ENCODE peak calls at places on chromosomes 1 and 21, in eight cellular contexts. M, E, U, I, J, T, L and Q are unnamed samples.

GRCh38 chr1:224489585-224490365 is 55.2 kb upstream of the WDR26 start:
- DNase-seq in M (no peak), E (no peak), U (no peak), I (no peak), J (no peak), T (no peak), L (no peak), Q (no peak)

GRCh38 chr1:209583408-209583807 is at the start of gene CAMK1G:
- DNase-seq in M (peak), E (no peak), U (peak), I (no peak), J (peak), T (no peak), L (no peak), Q (no peak)

GRCh38 chr21:36828208-36828607 is 129.3 kb downstream of the SIM2 start:
- DNase-seq in M (no peak), E (no peak), U (no peak), I (no peak), J (no peak), T (no peak), L (no peak), Q (no peak)

GRCh38 chr1:99869723-99870122 is 19.6 kb downstream of the AGL start:
- DNase-seq in M (no peak), E (no peak), U (no peak), I (no peak), J (no peak), T (no peak), L (no peak), Q (no peak)

GRCh38 chr1:56394298-56394697 is 185.1 kb downstream of the PLPP3 start:
- DNase-seq in M (no peak), E (no peak), U (no peak), I (no peak), J (no peak), T (no peak), L (no peak), Q (no peak)

GRCh38 chr21:43277481-43278351 is 108.9 kb downstream of the CRYAA start:
- DNase-seq in M (no peak), E (no peak), U (no peak), I (no peak), J (no peak), T (peak), L (peak), Q (no peak)

GRCh38 chr1:5010656-5011055 is 356.2 kb downstream of the AJAP1 start:
- DNase-seq in M (no peak), E (no peak), U (no peak), I (no peak), J (no peak), T (no peak), L (no peak), Q (no peak)

GRCh38 chr1:18957136-18957521 is 653 bp upstream of the IFFO2 start:
- DNase-seq in M (no peak), E (peak), U (no peak), I (peak), J (no peak), T (no peak), L (no peak), Q (no peak)

GRCh38 chr21:17501107-17502006 is 11.5 kb upstream of the CXADR start:
- DNase-seq in M (no peak), E (no peak), U (no peak), I (no peak), J (no peak), T (no peak), L (no peak), Q (no peak)

GRCh38 chr1:209106237-209106741 is 477.2 kb upstream of the CAMK1G start:
- DNase-seq in M (no peak), E (no peak), U (peak), I (no peak), J (no peak), T (no peak), L (no peak), Q (no peak)

GRCh38 chr1:86916752-86917151 is 2.3 kb downstream of the HS2ST1 start:
- DNase-seq in M (no peak), E (no peak), U (no peak), I (no peak), J (no peak), T (no peak), L (no peak), Q (no peak)

GRCh38 chr1:205012416-205013140 is 30.4 kb upstream of the CNTN2 start:
- DNase-seq in M (no peak), E (no peak), U (no peak), I (no peak), J (no peak), T (no peak), L (no peak), Q (no peak)

GRCh38 chr1:85656948-85657347 is 51.3 kb downstream of the ZNHIT6 start:
- DNase-seq in M (no peak), E (no peak), U (no peak), I (no peak), J (no peak), T (no peak), L (no peak), Q (no peak)

GRCh38 chr21:28485301-28486022 is 507.2 kb downstream of the LTN1 start:
- DNase-seq in M (no peak), E (no peak), U (peak), I (no peak), J (peak), T (no peak), L (no peak), Q (no peak)

GRCh38 chr1:92599184-92599583 is 112.5 kb upstream of the GFI1 start:
- DNase-seq in M (no peak), E (no peak), U (peak), I (no peak), J (peak), T (no peak), L (no peak), Q (no peak)

GRCh38 chr1:160021376-160022074 is 10.3 kb downstream of the PIGM start:
- DNase-seq in M (no peak), E (no peak), U (no peak), I (no peak), J (no peak), T (no peak), L (no peak), Q (no peak)

GRCh38 chr1:35573776-35574654 is 901 bp downstream of the TFAP2E start:
- DNase-seq in M (no peak), E (no peak), U (no peak), I (no peak), J (no peak), T (no peak), L (peak), Q (no peak)
- H3K4me3 ChIP-seq in M (no peak), E (no peak), U (peak), I (no peak), J (no peak), T (peak), L (peak), Q (no peak)

GRCh38 chr21:38166214-38166547 is 90.6 kb upstream of the KCNJ15 start:
- DNase-seq in M (no peak), E (no peak), U (no peak), I (no peak), J (no peak), T (no peak), L (no peak), Q (no peak)

GRCh38 chr21:38171723-38172344 is 85.0 kb upstream of the KCNJ15 start:
- DNase-seq in M (no peak), E (no peak), U (peak), I (peak), J (peak), T (no peak), L (no peak), Q (no peak)

GRCh38 chr21:38167345-38167744 is 89.4 kb upstream of the KCNJ15 start:
- DNase-seq in M (no peak), E (no peak), U (no peak), I (no peak), J (no peak), T (no peak), L (no peak), Q (no peak)

GRCh38 chr21:38170705-38171682 is 85.8 kb upstream of the KCNJ15 start:
- DNase-seq in M (no peak), E (no peak), U (no peak), I (no peak), J (no peak), T (no peak), L (no peak), Q (no peak)

DNA sequence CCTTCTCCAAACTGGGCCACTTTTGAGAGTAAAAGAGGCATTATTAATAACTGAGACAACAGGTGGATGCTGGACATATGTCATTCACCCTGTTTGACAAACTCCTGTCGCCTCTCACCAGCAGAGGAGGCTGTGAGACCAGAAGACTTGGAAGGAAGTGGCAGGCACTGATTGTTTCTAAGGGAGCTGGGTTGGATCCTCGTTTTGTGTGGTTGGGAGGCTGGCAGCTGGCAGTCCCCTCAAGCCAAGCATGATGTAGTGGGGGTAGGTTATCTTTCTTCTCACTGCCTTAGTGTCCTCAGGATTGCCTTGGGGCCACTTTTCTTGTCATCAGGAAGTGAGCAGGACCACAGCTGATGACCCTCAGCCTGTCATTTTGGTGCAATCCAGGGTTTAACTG is 86.5 kb upstream of the KCNJ15 start:
- DNase-seq in M (no peak), E (no peak), U (peak), I (no peak), J (no peak), T (no peak), L (no peak), Q (no peak)
- TF ChIP-seq CTCF in M (no peak), E (no peak), U (peak), I (peak), J (peak), T (peak), L (no peak), Q (peak)

DNA sequence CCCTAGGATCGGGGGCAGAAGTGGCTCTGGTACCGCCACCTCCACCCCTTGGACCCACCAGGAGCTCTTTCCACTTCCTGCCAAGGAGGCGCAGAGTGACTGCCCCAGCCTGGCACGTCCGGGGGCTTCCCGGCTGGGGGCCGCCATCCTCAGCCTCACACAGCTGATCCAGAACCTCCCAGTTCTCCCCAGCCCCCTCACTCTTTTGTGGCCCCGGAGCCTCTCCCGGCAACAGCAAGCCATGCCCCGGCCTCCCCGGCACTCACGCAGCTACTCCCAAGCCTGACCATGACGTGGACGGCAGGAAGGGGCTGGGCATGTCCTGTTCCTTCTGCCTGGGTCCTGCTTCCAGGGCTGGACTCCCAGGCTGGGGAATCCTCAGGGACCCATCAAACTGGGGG is 17.1 kb downstream of the TP73 start:
- DNase-seq in M (no peak), E (no peak), U (no peak), I (peak), J (no peak), T (no peak), L (peak), Q (no peak)
- H3K4me3 ChIP-seq in M (no peak), E (no peak), U (no peak), I (no peak), J (no peak), T (peak), L (no peak), Q (no peak)

DNA sequence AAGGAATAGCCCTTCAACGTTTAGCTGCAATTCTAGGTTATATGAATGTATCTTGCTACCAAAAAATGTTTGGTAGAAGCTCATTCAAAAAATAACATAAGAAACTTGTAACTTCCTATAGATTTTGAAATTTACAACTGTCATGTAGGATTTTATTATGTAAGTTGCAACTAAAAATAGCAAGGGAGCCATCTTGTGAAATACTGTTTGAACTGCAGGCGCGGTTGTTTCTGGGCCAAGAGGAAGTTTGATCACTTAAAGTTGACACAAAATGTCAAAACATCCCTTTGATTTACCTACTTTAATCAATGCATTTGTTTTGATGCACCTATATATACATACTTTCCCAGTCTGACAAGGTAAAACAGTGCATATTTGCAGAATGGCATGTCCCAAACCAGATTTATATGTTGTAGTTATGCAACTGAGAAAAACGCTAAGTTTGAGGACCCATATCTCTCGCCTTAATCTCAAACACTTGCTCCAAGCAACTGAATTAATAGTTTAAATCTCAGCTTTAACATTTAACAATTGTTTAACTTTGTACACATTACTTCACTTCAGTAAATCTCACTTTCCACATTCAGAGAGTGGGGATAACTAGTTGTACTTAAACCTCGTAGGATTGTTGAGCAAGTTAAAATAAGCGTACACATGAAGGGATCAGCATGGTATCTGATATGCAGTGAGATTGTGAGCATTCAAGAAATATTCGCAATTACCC is 63.9 kb downstream of the KCNK2 start:
- DNase-seq in M (no peak), E (no peak), U (peak), I (peak), J (no peak), T (no peak), L (no peak), Q (peak)
- TF ChIP-seq CTCF in M (no peak), E (peak), U (peak), I (peak), J (peak), T (no peak), L (no peak), Q (peak)

GRCh38 chr1:192794768-192795035 is 14.1 kb upstream of the RGS2 start:
- DNase-seq in M (no peak), E (no peak), U (no peak), I (no peak), J (no peak), T (no peak), L (no peak), Q (no peak)

GRCh38 chr1:192797143-192797542 is 11.7 kb upstream of the RGS2 start:
- DNase-seq in M (no peak), E (no peak), U (no peak), I (no peak), J (no peak), T (no peak), L (no peak), Q (no peak)

GRCh38 chr1:192792628-192793027 is 16.2 kb upstream of the RGS2 start:
- DNase-seq in M (no peak), E (no peak), U (no peak), I (no peak), J (no peak), T (no peak), L (no peak), Q (no peak)

GRCh38 chr1:192795913-192796312 is 12.9 kb upstream of the RGS2 start:
- DNase-seq in M (no peak), E (no peak), U (no peak), I (no peak), J (no peak), T (no peak), L (no peak), Q (no peak)

GRCh38 chr1:192793983-192794767 is 14.7 kb upstream of the RGS2 start:
- DNase-seq in M (no peak), E (no peak), U (no peak), I (no peak), J (no peak), T (no peak), L (no peak), Q (no peak)
- H3K4me3 ChIP-seq in M (no peak), E (no peak), U (no peak), I (no peak), J (no peak), T (no peak), L (no peak), Q (no peak)